ENCODE peak calls at places on chromosomes 4 and X, in five cellular contexts. One of them, this sample, is unnamed.

GRCh38 chr4:71212216-71212615 is 126.6 kb upstream of the SLC4A4 start:
- DNase-seq in hypothalamus: no peak
- DNase-seq in H54: no peak
- DNase-seq in fibroblast of lung: peak; percentile 19
- DNase-seq in cerebellar cortex: no peak
- DNase-seq in this sample: no peak

GRCh38 chrX:49704692-49705404 is 9.1 kb upstream of the PAGE1 start:
- DNase-seq in hypothalamus: no peak
- DNase-seq in H54: no peak
- DNase-seq in fibroblast of lung: no peak
- DNase-seq in cerebellar cortex: no peak
- DNase-seq in this sample: peak; percentile 20

GRCh38 chrX:38664285-38664684 is 102.9 kb downstream of the TSPAN7 start:
- DNase-seq in hypothalamus: peak; percentile 33
- DNase-seq in H54: peak; percentile 2
- DNase-seq in fibroblast of lung: peak; percentile 29
- DNase-seq in cerebellar cortex: peak; percentile 38
- DNase-seq in this sample: peak; percentile 56

GRCh38 chr4:52192697-52193096 is 141.6 kb downstream of the SPATA18 start:
- DNase-seq in hypothalamus: no peak
- DNase-seq in H54: no peak
- DNase-seq in fibroblast of lung: no peak
- DNase-seq in cerebellar cortex: no peak
- DNase-seq in this sample: no peak

GRCh38 chr4:56976283-56976877 is 1.0 kb downstream of the NOA1 start:
- DNase-seq in hypothalamus: no peak
- DNase-seq in H54: no peak
- DNase-seq in fibroblast of lung: no peak
- DNase-seq in cerebellar cortex: no peak
- DNase-seq in this sample: peak; percentile 18

GRCh38 chr4:94877973-94878372 is 120.2 kb downstream of the BMPR1B start:
- DNase-seq in hypothalamus: no peak
- DNase-seq in H54: no peak
- DNase-seq in fibroblast of lung: peak; percentile 53
- DNase-seq in cerebellar cortex: no peak
- DNase-seq in this sample: no peak

GRCh38 chr4:2873329-2873728 is 29.7 kb downstream of the ADD1 start:
- DNase-seq in hypothalamus: no peak
- DNase-seq in H54: no peak
- DNase-seq in fibroblast of lung: no peak
- DNase-seq in cerebellar cortex: no peak
- DNase-seq in this sample: no peak

GRCh38 chrX:40644821-40645358 is 2.5 kb downstream of the CXorf38 start:
- DNase-seq in hypothalamus: peak; percentile 38
- DNase-seq in H54: peak; percentile 6
- DNase-seq in fibroblast of lung: peak; percentile 67
- DNase-seq in cerebellar cortex: no peak
- DNase-seq in this sample: no peak

GRCh38 chr4:124980276-124980752 is 267.8 kb upstream of the ANKRD50 start:
- DNase-seq in hypothalamus: no peak
- DNase-seq in H54: no peak
- DNase-seq in fibroblast of lung: peak; percentile 89
- DNase-seq in cerebellar cortex: no peak
- DNase-seq in this sample: no peak

GRCh38 chrX:148960060-148960459 is 459.6 kb downstream of the AFF2 start:
- DNase-seq in hypothalamus: no peak
- DNase-seq in H54: no peak
- DNase-seq in fibroblast of lung: peak; percentile 6
- DNase-seq in cerebellar cortex: no peak
- DNase-seq in this sample: no peak